ENCODE peak calls at places on chromosomes 1 and 21, in five cellular contexts. S, X, W, Q and N are unnamed samples.

GRCh38 chr21:17139696-17140095 is 373.1 kb upstream of the CXADR start:
- DNase-seq in Q (no peak), S (no peak), X (no peak), W (no peak), N (no peak)

GRCh38 chr1:211349730-211350129 is 23.1 kb downstream of the TRAF5 start:
- DNase-seq in W (no peak), S (no peak), X (no peak), Q (no peak), N (no peak)

GRCh38 chr1:213623862-213624261 is 363.9 kb upstream of the PROX1 start:
- DNase-seq in W (no peak), X (no peak), Q (no peak), S (no peak), N (no peak)

GRCh38 chr1:80882552-80882951 is 918.2 kb upstream of the ADGRL2 start:
- DNase-seq in S (peak), W (peak), Q (no peak), X (no peak), N (no peak)

GRCh38 chr1:92447976-92448375 is 38.7 kb downstream of the GFI1 start:
- DNase-seq in S (no peak), X (no peak), Q (no peak), W (no peak), N (no peak)

GRCh38 chr1:231091853-231092301 is 51.8 kb upstream of the FAM89A start:
- DNase-seq in X (peak), Q (no peak), S (peak), W (peak), N (peak)

GRCh38 chr1:39758556-39759435 is 12.4 kb downstream of the OXCT2 start:
- DNase-seq in X (no peak), W (no peak), Q (no peak), S (no peak), N (no peak)

GRCh38 chr1:14371806-14372497 is 226.5 kb upstream of the KAZN start:
- DNase-seq in Q (no peak), S (no peak), W (no peak), X (no peak), N (no peak)

GRCh38 chr1:114154146-114154962 is 685 bp upstream of the SYT6 start:
- DNase-seq in X (no peak), W (no peak), S (no peak), Q (no peak), N (peak)

GRCh38 chr1:209029737-209030136 is 553.8 kb upstream of the CAMK1G start:
- DNase-seq in S (no peak), X (no peak), W (no peak), Q (no peak), N (no peak)

GRCh38 chr1:6477039-6477820 is 11.3 kb upstream of the TNFRSF25 start:
- DNase-seq in S (no peak), X (no peak), Q (no peak), W (no peak), N (no peak)

GRCh38 chr21:36735724-36736310 is 36.9 kb downstream of the SIM2 start:
- DNase-seq in S (no peak), W (no peak), X (no peak), Q (no peak), N (no peak)

GRCh38 chr1:204464174-204464573 is 30.4 kb downstream of the PIK3C2B start:
- DNase-seq in Q (no peak), W (no peak), S (no peak), X (no peak), N (no peak)

GRCh38 chr1:193031431-193031830 is 27.7 kb downstream of the UCHL5 start:
- DNase-seq in W (no peak), X (no peak), Q (no peak), S (no peak), N (no peak)

GRCh38 chr1:241531195-241532172 is 694 bp upstream of the KMO start:
- DNase-seq in S (peak), Q (peak), X (peak), W (peak), N (no peak)

DNA sequence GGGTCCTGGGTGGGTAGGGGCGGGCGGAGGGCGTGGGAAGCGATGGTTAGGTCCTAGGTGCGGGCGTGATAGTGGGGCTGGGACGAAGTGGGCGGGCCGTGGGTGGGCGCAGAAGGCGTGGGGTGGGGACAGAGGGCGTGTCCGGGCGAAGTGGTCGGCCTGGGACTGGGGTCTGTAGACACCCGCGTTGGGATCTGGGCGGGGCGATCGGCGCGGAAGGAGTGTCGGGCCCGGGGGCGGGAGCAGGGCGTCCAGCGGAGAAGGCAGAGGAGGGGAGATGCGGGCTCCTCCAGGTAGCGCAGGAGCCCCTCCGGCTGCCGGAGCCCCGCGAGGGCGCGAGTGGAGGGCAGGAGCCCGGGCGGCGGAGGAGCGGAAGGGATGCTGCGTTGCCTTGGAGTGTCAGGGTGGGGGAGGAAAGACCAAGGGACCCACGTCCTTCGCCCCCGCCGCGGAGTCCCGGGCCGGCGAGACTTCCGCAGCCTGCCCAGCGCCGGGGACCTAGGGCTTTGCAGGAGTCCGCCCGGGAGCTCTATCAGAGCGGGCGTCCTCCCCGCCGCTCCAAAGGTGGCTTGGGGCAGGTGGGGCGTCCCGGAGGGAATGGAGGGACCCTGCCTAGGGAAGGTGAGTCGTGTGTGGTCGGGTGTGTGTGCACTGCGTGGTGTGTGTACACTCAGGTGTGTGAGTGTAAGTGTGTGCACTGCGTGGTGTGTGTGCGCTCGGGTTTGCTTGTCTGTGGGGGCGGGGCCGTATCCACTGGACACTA is 27.0 kb upstream of the PRSS38 start:
- DNase-seq in S (no peak), W (peak), Q (no peak), X (no peak), N (peak)
- TF ChIP-seq ESRRA in S (no peak), W (no peak), Q (no peak), X (no peak), N (no peak)

GRCh38 chr1:18735369-18735997 is 104.8 kb downstream of the PAX7 start:
- DNase-seq in S (no peak), W (no peak), X (no peak), Q (no peak), N (no peak)

GRCh38 chr1:18738126-18738525 is 107.5 kb downstream of the PAX7 start:
- DNase-seq in X (no peak), W (no peak), S (no peak), Q (no peak), N (no peak)

GRCh38 chr1:18738617-18739016 is 108.0 kb downstream of the PAX7 start:
- DNase-seq in W (no peak), S (no peak), Q (no peak), X (no peak), N (no peak)

GRCh38 chr1:18734461-18735368 is 104.1 kb downstream of the PAX7 start:
- DNase-seq in Q (no peak), S (no peak), X (no peak), W (no peak), N (no peak)

GRCh38 chr1:18736958-18737357 is 106.3 kb downstream of the PAX7 start:
- DNase-seq in W (no peak), S (no peak), X (no peak), Q (no peak), N (no peak)
- TF ChIP-seq ESRRA in W (no peak), S (no peak), X (no peak), Q (no peak), N (no peak)

GRCh38 chr1:85343213-85343611 is 66.8 kb upstream of the BCL10 start:
- DNase-seq in Q (no peak), W (no peak), X (no peak), S (no peak), N (no peak)

GRCh38 chr1:85342177-85342576 is 65.7 kb upstream of the BCL10 start:
- DNase-seq in X (no peak), S (no peak), Q (no peak), W (no peak), N (no peak)

GRCh38 chr1:85340427-85340826 is 64.0 kb upstream of the BCL10 start:
- DNase-seq in Q (no peak), X (no peak), S (no peak), W (no peak), N (no peak)

GRCh38 chr1:85339089-85339488 is 62.7 kb upstream of the BCL10 start:
- DNase-seq in W (peak), Q (no peak), X (peak), S (no peak), N (no peak)

DNA sequence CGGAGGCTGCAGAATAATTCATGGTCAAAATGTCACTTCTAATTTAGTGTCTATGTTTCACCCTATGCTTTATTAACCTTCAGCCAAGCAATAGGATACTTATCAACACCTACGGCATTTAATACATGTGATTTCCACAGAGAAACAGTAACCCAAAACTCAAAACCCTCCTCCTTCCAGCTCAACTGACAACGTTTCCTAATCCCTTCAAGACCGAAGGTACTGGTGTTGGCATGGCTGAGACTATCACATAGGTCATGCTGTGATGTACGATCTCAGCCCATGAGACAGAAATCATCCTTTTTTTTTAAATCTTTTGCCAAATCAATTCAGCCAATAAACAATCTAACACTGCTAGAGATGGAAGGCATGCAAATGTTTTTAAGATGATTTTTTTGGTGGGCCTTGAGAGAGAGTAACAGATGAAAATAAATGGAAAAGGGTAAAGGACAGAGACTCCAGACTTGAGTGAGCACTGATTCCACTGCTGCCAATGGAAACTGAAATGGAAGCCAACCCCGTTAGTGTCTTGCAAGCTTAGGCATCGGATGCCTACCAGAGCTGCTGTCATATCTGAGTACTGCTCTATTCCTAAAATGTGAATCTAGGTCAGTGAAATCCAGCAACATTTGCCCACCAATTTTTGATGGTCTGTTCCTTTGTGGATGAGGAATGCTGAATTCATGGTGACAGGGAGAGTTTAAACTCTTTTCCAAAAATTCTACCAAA is 63.4 kb upstream of the BCL10 start:
- DNase-seq in S (no peak), X (no peak), Q (no peak), W (no peak), N (no peak)
- TF ChIP-seq ESRRA in S (no peak), X (no peak), Q (no peak), W (no peak), N (no peak)

DNA sequence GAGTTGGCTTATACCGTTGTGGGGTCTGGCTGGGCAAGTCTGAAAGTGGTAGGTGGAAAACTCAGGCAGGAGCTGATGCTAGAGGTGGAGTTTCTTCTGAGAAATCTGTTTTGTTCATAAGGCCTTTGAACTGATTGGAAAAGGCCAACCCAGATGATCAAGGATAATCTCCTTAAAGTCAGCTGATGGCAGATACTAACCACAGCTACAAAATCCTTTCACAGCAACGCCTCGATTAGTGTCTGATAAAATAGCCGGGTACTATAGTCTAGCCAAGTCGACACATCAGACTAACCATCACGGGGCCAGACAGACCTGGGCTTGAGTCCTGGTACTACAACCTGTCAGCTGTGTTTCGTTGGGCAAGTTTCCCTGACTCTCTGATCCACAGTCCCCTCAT is 21.4 kb downstream of the OPRD1 start:
- DNase-seq in Q (no peak), W (no peak), S (no peak), X (no peak), N (no peak)
- TF ChIP-seq ESRRA in Q (no peak), W (no peak), S (no peak), X (no peak), N (no peak)

GRCh38 chr1:225469051-225469450 is 41.2 kb upstream of the LBR start:
- DNase-seq in X (no peak), S (no peak), W (no peak), Q (no peak), N (no peak)
- TF ChIP-seq ESRRA in X (no peak), S (no peak), W (no peak), Q (no peak), N (no peak)

GRCh38 chr1:247331526-247332214 is at the start of gene ZNF496:
- DNase-seq in S (peak), X (peak), W (peak), Q (no peak), N (peak)
- TF ChIP-seq ESRRA in S (no peak), X (no peak), W (no peak), Q (no peak), N (peak)

GRCh38 chr1:156626079-156626438 is 6.8 kb downstream of the HAPLN2 start:
- DNase-seq in Q (no peak), S (no peak), X (no peak), W (no peak), N (no peak)

GRCh38 chr1:156622581-156623297 is 3.5 kb downstream of the HAPLN2 start:
- DNase-seq in S (no peak), X (no peak), Q (no peak), W (no peak), N (no peak)

GRCh38 chr1:156625436-156626078 is 6.3 kb downstream of the HAPLN2 start:
- DNase-seq in Q (no peak), X (peak), S (peak), W (no peak), N (peak)

GRCh38 chr1:156624814-156625435 is 5.7 kb downstream of the HAPLN2 start:
- DNase-seq in W (no peak), S (no peak), X (peak), Q (no peak), N (peak)

DNA sequence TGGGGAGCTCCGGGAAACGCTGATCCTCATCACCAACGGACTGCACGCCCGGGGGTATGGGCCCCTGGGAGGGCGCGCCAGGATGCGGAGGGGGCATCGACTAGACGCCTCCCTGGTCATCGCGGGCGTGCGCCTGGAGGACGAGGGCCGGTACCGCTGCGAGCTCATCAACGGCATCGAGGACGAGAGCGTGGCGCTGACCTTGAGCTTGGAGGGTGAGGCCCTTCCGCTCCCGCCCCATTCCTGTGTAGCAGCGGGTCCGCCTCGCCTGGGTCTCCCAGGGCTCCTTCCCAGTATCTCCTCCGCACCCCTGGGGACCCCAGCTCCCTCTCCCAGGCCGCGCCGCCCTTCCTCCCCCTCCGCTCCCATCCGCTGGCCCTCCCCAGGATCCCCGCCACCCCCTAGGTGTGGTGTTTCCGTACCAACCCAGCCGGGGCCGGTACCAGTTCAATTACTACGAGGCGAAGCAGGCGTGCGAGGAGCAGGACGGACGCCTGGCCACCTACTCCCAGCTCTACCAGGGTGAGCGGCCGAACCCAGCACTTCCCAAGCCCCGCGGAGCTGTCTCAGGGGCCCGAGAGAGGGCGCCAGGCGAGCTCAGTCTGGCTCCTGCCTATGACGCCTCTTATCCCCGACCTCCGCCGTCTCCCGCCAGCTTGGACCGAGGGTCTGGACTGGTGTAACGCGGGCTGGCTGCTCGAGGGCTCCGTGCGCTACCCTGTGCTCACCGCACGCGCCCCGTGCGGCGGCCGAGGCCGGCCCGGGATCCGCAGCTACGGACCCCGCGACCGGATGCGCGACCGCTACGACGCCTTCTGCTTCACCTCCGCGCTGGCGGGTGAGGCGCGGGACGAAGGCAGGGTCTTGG is 5.0 kb downstream of the HAPLN2 start:
- DNase-seq in W (no peak), X (peak), S (peak), Q (no peak), N (peak)
- TF ChIP-seq ESRRA in W (no peak), X (peak), S (no peak), Q (no peak), N (peak)

DNA sequence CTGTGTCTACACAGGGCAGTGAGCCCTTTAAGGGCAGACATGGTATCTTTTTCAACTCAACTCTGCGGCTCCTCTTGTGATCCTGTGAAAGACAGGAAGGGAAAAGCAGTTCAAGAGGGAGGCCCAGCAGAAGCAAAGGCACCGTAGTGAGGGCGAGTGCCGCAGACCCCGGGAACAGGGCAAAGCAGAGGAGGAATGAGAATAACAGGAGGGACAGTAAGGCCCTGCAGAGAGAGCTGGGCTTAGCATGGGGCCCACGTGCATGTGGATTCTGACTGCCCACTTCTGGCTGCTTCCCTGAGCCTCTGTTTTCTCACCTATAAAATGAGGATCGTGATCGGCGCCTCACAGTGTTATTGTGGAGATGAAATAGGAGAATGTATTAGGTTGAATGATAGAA is 409.3 kb downstream of the PTPRU start:
- DNase-seq in X (no peak), Q (no peak), W (no peak), S (no peak), N (no peak)
- TF ChIP-seq ESRRA in X (no peak), Q (no peak), W (no peak), S (no peak), N (no peak)

DNA sequence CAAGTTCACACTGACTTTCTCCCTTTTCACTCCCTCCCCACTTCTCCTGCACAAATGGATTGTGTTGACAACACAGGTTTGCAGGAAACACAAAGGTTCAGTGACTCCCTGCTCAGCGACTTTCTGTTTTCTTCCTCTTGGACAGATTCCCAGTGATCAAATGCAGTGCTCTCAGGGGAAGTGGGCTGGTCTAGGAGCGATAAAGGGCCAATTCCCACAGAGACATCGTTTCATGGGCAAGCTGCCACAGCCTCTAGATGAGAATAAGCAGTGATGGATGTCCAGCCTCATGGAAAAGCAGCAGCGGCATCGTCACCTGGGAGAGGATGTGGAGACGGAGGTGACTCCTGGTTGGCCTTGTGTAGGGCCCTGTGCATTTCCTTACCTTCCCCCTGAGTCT is 30.6 kb downstream of the FYB2 start:
- DNase-seq in S (no peak), X (no peak), W (no peak), Q (no peak), N (no peak)
- TF ChIP-seq ESRRA in S (no peak), X (no peak), W (no peak), Q (no peak), N (no peak)

GRCh38 chr1:203265541-203265940 is 36.1 kb upstream of the CHIT1 start:
- DNase-seq in Q (no peak), W (no peak), X (no peak), S (no peak), N (no peak)
- TF ChIP-seq ESRRA in Q (no peak), W (no peak), X (no peak), S (no peak), N (no peak)